ENCODE peak calls at places on chromosomes 13 and 19, in four cellular contexts. One of them, this sample, is unnamed.

GRCh38 chr19:18339703-18340102 is 695 bp upstream of the PGPEP1 start:
- DNase-seq in HCT116: no peak
- DNase-seq in HepG2: no peak
- DNase-seq in SK-N-SH: peak; percentile 50
- DNase-seq in this sample: peak; percentile 61

GRCh38 chr13:46663644-46664043 is 110.7 kb downstream of the LRCH1 start:
- DNase-seq in HCT116: no peak
- DNase-seq in HepG2: no peak
- DNase-seq in SK-N-SH: no peak
- DNase-seq in this sample: no peak

GRCh38 chr13:73225983-73226382 is 167.2 kb downstream of the KLF5 start:
- DNase-seq in HCT116: no peak
- DNase-seq in HepG2: no peak
- DNase-seq in SK-N-SH: no peak
- DNase-seq in this sample: no peak

GRCh38 chr19:6023936-6024335 is 46.0 kb upstream of the RANBP3 start:
- DNase-seq in HCT116: no peak
- DNase-seq in HepG2: no peak
- DNase-seq in SK-N-SH: no peak
- DNase-seq in this sample: no peak

GRCh38 chr13:29294869-29295268 is 300.6 kb downstream of the SLC7A1 start:
- DNase-seq in HCT116: no peak
- DNase-seq in HepG2: no peak
- DNase-seq in SK-N-SH: no peak
- DNase-seq in this sample: no peak

GRCh38 chr19:326851-327250 is 17.7 kb downstream of the MIER2 start:
- DNase-seq in HCT116: no peak
- DNase-seq in HepG2: no peak
- DNase-seq in SK-N-SH: no peak
- DNase-seq in this sample: no peak

GRCh38 chr19:13588953-13589833 is 82.9 kb upstream of the CACNA1A start:
- DNase-seq in HCT116: peak; percentile 49
- DNase-seq in HepG2: peak; percentile 22
- DNase-seq in SK-N-SH: peak; percentile 84
- DNase-seq in this sample: peak; percentile 97

GRCh38 chr13:65133094-65133493 is 2097.0 kb downstream of the PCDH9 start:
- DNase-seq in HCT116: peak; percentile 46
- DNase-seq in HepG2: no peak
- DNase-seq in SK-N-SH: no peak
- DNase-seq in this sample: no peak

GRCh38 chr13:79775830-79776229 is 294.9 kb downstream of the NDFIP2 start:
- DNase-seq in HCT116: peak; percentile 7
- DNase-seq in HepG2: peak; percentile 38
- DNase-seq in SK-N-SH: no peak
- DNase-seq in this sample: no peak

GRCh38 chr13:24038405-24038804 is 122.1 kb upstream of the SPATA13 start:
- DNase-seq in HCT116: no peak
- DNase-seq in HepG2: no peak
- DNase-seq in SK-N-SH: no peak
- DNase-seq in this sample: no peak

GRCh38 chr19:37845932-37846331 is 60.5 kb downstream of the WDR87 start:
- DNase-seq in HCT116: no peak
- DNase-seq in HepG2: no peak
- DNase-seq in SK-N-SH: no peak
- DNase-seq in this sample: no peak

GRCh38 chr19:8393871-8394250 is 3.7 kb downstream of the RAB11B start:
- DNase-seq in HCT116: no peak
- DNase-seq in HepG2: no peak
- DNase-seq in SK-N-SH: no peak
- DNase-seq in this sample: no peak

GRCh38 chr13:72255908-72256307 is 388.9 kb upstream of the DACH1 start:
- DNase-seq in HCT116: peak; percentile 13
- DNase-seq in HepG2: peak; percentile 9
- DNase-seq in SK-N-SH: peak; percentile 19
- DNase-seq in this sample: peak; percentile 52

GRCh38 chr13:43730642-43731041 is 56.1 kb downstream of the ENOX1 start:
- DNase-seq in HCT116: no peak
- DNase-seq in HepG2: no peak
- DNase-seq in SK-N-SH: no peak
- DNase-seq in this sample: no peak

GRCh38 chr13:30022796-30023195 is 172.4 kb upstream of the UBL3 start:
- DNase-seq in HCT116: no peak
- DNase-seq in HepG2: no peak
- DNase-seq in SK-N-SH: no peak
- DNase-seq in this sample: no peak

GRCh38 chr19:14718522-14719113 is 28.8 kb downstream of the ZNF333 start:
- DNase-seq in HCT116: no peak
- DNase-seq in HepG2: no peak
- DNase-seq in SK-N-SH: no peak
- DNase-seq in this sample: no peak

GRCh38 chr19:18440421-18440877 is 2.5 kb upstream of the ISYNA1 start:
- DNase-seq in HCT116: no peak
- DNase-seq in HepG2: peak; percentile 57
- DNase-seq in SK-N-SH: peak; percentile 64
- DNase-seq in this sample: no peak

GRCh38 chr13:101520672-101521071 is 68.2 kb downstream of the ITGBL1 start:
- DNase-seq in HCT116: no peak
- DNase-seq in HepG2: no peak
- DNase-seq in SK-N-SH: no peak
- DNase-seq in this sample: no peak

DNA sequence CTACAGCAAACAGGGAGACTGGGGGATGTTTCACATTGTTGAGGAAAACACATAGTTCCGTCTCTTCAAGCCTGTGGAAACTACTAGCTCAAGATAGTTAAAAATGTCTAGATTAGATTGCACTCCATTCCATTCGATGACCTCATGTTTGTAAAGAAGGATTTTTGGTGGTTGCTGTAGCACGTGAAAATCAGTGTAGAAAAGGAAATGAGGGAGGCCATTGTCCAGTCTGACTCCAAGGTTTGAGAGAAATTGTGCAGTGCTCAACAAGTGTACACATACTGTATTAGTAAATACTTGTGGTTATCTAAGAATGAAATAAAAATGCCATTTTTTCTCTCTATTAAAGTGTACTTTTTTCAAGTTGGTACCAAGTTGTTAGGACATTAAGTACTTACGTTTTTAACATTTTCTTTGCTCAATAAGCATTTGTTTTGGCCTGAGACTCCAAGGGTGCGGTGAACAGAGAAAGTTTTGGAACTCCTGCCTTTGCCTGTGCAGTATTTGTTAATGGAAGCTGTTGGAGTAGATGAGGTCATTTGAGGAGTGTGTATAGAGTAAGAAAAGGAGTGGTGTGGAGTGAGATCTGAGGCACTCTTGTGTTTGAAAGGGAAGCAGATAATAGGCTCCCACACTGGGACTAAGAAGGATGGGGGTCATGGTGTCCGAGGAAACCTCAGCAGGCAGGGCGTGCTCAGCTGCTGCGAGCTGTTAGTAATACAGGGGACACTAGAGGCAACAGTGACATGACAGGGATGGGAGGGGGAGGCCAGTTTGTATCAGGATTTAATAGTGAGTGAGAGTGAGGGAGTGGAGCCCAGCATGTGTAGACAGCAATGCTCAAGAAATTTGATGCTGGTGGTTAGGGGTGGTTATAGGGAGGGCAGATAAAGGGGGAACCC is 4.4 kb downstream of the WASF3 start:
- DNase-seq in HCT116: no peak
- DNase-seq in HepG2: peak; percentile 35
- DNase-seq in SK-N-SH: peak; percentile 51
- DNase-seq in this sample: no peak
- TF ChIP-seq JUND in HCT116: no peak
- TF ChIP-seq JUND in HepG2: no peak
- TF ChIP-seq JUND in SK-N-SH: no peak
- TF ChIP-seq JUND in this sample: no peak

GRCh38 chr13:35283856-35284255 is 192.6 kb downstream of the MAB21L1 start:
- DNase-seq in HCT116: no peak
- DNase-seq in HepG2: peak; percentile 80
- DNase-seq in SK-N-SH: no peak
- DNase-seq in this sample: no peak
- TF ChIP-seq JUND in HCT116: no peak
- TF ChIP-seq JUND in HepG2: no peak
- TF ChIP-seq JUND in SK-N-SH: no peak
- TF ChIP-seq JUND in this sample: no peak

GRCh38 chr19:45262570-45262969 is 11.5 kb downstream of the MARK4 start:
- DNase-seq in HCT116: no peak
- DNase-seq in HepG2: no peak
- DNase-seq in SK-N-SH: no peak
- DNase-seq in this sample: no peak
- TF ChIP-seq JUND in HCT116: no peak
- TF ChIP-seq JUND in HepG2: no peak
- TF ChIP-seq JUND in SK-N-SH: no peak
- TF ChIP-seq JUND in this sample: no peak

DNA sequence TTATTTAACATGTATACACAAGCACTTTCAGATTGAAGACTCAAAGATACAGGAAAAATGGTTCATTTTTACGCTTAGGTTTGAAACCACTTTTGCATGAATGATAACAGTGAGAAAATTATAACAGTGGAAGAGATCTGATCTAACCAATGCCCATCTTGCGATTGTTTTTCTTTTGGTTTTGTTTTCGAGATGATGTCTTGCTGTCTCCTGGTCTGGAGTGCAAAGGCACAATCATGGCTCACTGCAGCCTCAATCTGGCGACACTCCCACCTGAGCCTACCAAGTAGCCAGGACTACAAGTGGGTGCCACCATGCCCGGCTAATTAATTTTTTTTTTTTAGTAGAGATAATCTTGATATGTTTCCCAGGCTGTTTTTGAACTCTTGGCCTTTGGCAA is 10.2 kb upstream of the EID2 start:
- DNase-seq in HCT116: no peak
- DNase-seq in HepG2: no peak
- DNase-seq in SK-N-SH: no peak
- DNase-seq in this sample: no peak
- TF ChIP-seq JUND in HCT116: no peak
- TF ChIP-seq JUND in HepG2: no peak
- TF ChIP-seq JUND in SK-N-SH: no peak
- TF ChIP-seq JUND in this sample: no peak

DNA sequence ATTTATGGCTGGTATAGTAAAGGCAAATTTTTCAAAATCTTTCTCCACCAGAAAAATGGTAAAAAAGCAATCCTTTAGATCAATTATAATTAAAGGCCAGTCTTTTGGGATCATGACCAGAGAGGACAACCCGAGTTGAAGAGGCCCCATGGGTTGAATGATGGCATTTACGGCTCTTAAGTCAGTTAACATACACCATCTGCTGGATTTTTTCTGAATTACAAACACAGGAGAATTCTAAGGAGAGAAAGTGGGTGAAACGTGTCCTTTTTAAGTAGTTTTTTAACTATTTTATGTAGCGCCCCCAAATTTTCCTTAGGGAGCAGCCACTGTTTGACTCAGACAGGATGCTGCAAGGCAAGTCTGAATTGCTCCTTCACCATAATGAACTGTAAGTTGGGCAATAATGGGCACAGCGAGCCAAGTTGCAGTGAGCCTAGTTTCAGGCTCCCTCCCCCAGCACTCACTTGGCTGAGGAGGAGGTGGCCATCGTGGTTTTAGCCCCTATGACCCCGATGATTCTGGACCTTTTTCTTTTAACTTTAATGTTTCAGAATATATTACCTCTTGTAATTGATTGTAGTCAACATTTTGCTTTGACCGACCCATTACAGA is 13.6 kb upstream of the ZNF611 start:
- DNase-seq in HCT116: no peak
- DNase-seq in HepG2: peak; percentile 35
- DNase-seq in SK-N-SH: peak; percentile 35
- DNase-seq in this sample: no peak
- TF ChIP-seq JUND in HCT116: no peak
- TF ChIP-seq JUND in HepG2: no peak
- TF ChIP-seq JUND in SK-N-SH: no peak
- TF ChIP-seq JUND in this sample: no peak

DNA sequence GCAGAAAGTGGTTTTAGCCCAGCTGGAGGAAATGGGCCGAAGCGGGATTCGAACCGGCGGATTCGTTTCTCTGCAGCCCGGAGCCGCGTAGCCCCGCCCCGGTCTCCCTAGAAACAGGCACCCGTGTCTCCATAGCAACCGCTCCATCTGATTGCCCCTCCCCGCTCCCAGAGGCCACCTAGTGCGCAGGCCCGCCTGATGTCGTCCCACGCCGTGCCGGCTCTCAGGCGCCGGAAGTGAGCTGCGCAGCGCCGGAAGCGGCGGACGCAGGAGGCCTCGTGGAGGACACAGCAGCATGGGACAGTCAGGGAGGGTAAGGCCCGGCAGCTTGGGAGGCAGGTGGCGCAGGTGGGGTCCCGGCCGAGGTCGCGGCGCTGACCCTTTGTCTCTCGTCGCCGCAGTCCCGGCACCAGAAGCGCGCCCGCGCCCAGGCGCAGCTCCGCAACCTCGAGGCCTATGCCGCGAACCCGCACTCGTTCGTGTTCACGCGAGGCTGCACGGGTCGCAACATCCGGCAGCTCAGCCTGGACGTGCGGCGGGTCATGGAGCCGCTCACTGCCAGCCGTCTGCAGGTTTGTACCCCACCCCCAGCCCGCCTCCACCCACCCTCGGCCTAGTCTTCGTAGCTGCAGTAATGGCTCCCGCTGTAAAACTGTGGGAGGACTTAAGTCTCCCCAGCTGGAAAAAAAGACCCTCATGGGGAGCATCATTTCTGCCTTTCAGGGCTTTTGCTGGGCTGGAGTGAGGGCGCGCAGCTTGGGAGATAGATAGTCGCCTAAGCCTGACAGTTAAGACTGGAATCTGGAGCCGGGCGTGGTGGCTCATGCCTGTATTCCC is at the start of gene PPAN:
- DNase-seq in HCT116: peak; percentile 94
- DNase-seq in HepG2: peak; percentile 95
- DNase-seq in SK-N-SH: peak; percentile 100
- DNase-seq in this sample: peak; percentile 97
- TF ChIP-seq JUND in HCT116: no peak
- TF ChIP-seq JUND in HepG2: peak; percentile 60
- TF ChIP-seq JUND in SK-N-SH: no peak
- TF ChIP-seq JUND in this sample: peak; percentile 42

This sample was measured in H1.